ENCODE peak calls at places on chromosome 13, in seven cellular contexts. One of them, this sample, is unnamed.
A peak's percentile ranks its signal among the peaks of the same experiment; 100 is the strongest.

GRCh38 chr13:63463782-63464610 is 2048.3 kb upstream of the PCDH20 start:
- DNase-seq in HFF-Myc: no peak
- DNase-seq in right lobe of liver: no peak
- DNase-seq in neuronal stem cell: no peak
- DNase-seq in activated naive CD4-positive, alpha-beta T cell: no peak
- DNase-seq in stimulated activated CD8-positive, alpha-beta memory T cell treated with anti-CD3 and anti-CD28 coated beads, Interleukin-15, amount 100 ng/mL, for 24 hours: no peak
- DNase-seq in NCI-H345: no peak
- DNase-seq in this sample: no peak

GRCh38 chr13:44244288-44244687 is 129.3 kb upstream of the SERP2 start:
- DNase-seq in HFF-Myc: no peak
- DNase-seq in right lobe of liver: no peak
- DNase-seq in neuronal stem cell: no peak
- DNase-seq in activated naive CD4-positive, alpha-beta T cell: no peak
- DNase-seq in stimulated activated CD8-positive, alpha-beta memory T cell treated with anti-CD3 and anti-CD28 coated beads, Interleukin-15, amount 100 ng/mL, for 24 hours: no peak
- DNase-seq in NCI-H345: no peak
- DNase-seq in this sample: no peak

GRCh38 chr13:46908511-46908910 is 11.7 kb upstream of the HTR2A start:
- DNase-seq in HFF-Myc: peak; percentile 21
- DNase-seq in right lobe of liver: no peak
- DNase-seq in neuronal stem cell: no peak
- DNase-seq in activated naive CD4-positive, alpha-beta T cell: no peak
- DNase-seq in stimulated activated CD8-positive, alpha-beta memory T cell treated with anti-CD3 and anti-CD28 coated beads, Interleukin-15, amount 100 ng/mL, for 24 hours: no peak
- DNase-seq in NCI-H345: no peak
- DNase-seq in this sample: no peak

GRCh38 chr13:75963318-75963717 is 327.2 kb downstream of the LMO7 start:
- DNase-seq in HFF-Myc: no peak
- DNase-seq in right lobe of liver: no peak
- DNase-seq in neuronal stem cell: no peak
- DNase-seq in activated naive CD4-positive, alpha-beta T cell: no peak
- DNase-seq in stimulated activated CD8-positive, alpha-beta memory T cell treated with anti-CD3 and anti-CD28 coated beads, Interleukin-15, amount 100 ng/mL, for 24 hours: no peak
- DNase-seq in NCI-H345: peak; percentile 31
- DNase-seq in this sample: no peak

GRCh38 chr13:113366031-113366588 is 2.2 kb upstream of the GRTP1 start:
- DNase-seq in HFF-Myc: no peak
- DNase-seq in right lobe of liver: no peak
- DNase-seq in neuronal stem cell: no peak
- DNase-seq in activated naive CD4-positive, alpha-beta T cell: no peak
- DNase-seq in stimulated activated CD8-positive, alpha-beta memory T cell treated with anti-CD3 and anti-CD28 coated beads, Interleukin-15, amount 100 ng/mL, for 24 hours: no peak
- DNase-seq in NCI-H345: no peak
- DNase-seq in this sample: no peak

GRCh38 chr13:28719656-28720055 is 886 bp upstream of the SLC46A3 start:
- DNase-seq in HFF-Myc: no peak
- DNase-seq in right lobe of liver: no peak
- DNase-seq in neuronal stem cell: no peak
- DNase-seq in activated naive CD4-positive, alpha-beta T cell: no peak
- DNase-seq in stimulated activated CD8-positive, alpha-beta memory T cell treated with anti-CD3 and anti-CD28 coated beads, Interleukin-15, amount 100 ng/mL, for 24 hours: no peak
- DNase-seq in NCI-H345: no peak
- DNase-seq in this sample: no peak

GRCh38 chr13:27079421-27079958 is 92.1 kb downstream of the USP12 start:
- DNase-seq in HFF-Myc: no peak
- DNase-seq in right lobe of liver: no peak
- DNase-seq in neuronal stem cell: no peak
- DNase-seq in activated naive CD4-positive, alpha-beta T cell: no peak
- DNase-seq in stimulated activated CD8-positive, alpha-beta memory T cell treated with anti-CD3 and anti-CD28 coated beads, Interleukin-15, amount 100 ng/mL, for 24 hours: no peak
- DNase-seq in NCI-H345: no peak
- DNase-seq in this sample: no peak

GRCh38 chr13:30862707-30863106 is 43.4 kb upstream of the MEDAG start:
- DNase-seq in HFF-Myc: no peak
- DNase-seq in right lobe of liver: no peak
- DNase-seq in neuronal stem cell: no peak
- DNase-seq in activated naive CD4-positive, alpha-beta T cell: no peak
- DNase-seq in stimulated activated CD8-positive, alpha-beta memory T cell treated with anti-CD3 and anti-CD28 coated beads, Interleukin-15, amount 100 ng/mL, for 24 hours: no peak
- DNase-seq in NCI-H345: no peak
- DNase-seq in this sample: peak; percentile 37